ENCODE peak calls at places on chromosomes 2 and 18, in six cellular contexts. One of them, this sample, is unnamed.

GRCh38 chr2:179981085-179981484 is 26.0 kb downstream of the CWC22 start:
- DNase-seq in epithelial cell of esophagus: peak
- DNase-seq in thoracic aorta: no peak
- DNase-seq in lower leg skin: no peak
- DNase-seq in right lobe of liver: no peak
- DNase-seq in A549: no peak
- DNase-seq in this sample: peak

GRCh38 chr2:74944987-74945782 is 13.3 kb upstream of the POLE4 start:
- DNase-seq in right lobe of liver: no peak
- DNase-seq in epithelial cell of esophagus: no peak
- DNase-seq in lower leg skin: no peak
- DNase-seq in A549: no peak
- DNase-seq in thoracic aorta: no peak
- DNase-seq in this sample: peak

GRCh38 chr2:134338180-134338579 is 84.3 kb downstream of the MGAT5 start:
- DNase-seq in A549: no peak
- DNase-seq in right lobe of liver: no peak
- DNase-seq in lower leg skin: no peak
- DNase-seq in thoracic aorta: no peak
- DNase-seq in epithelial cell of esophagus: no peak
- DNase-seq in this sample: no peak

GRCh38 chr2:118177318-118177717 is 89.0 kb downstream of the INSIG2 start:
- DNase-seq in thoracic aorta: no peak
- DNase-seq in epithelial cell of esophagus: no peak
- DNase-seq in lower leg skin: no peak
- DNase-seq in right lobe of liver: peak
- DNase-seq in A549: no peak
- DNase-seq in this sample: no peak

GRCh38 chr2:69714024-69714423 is 27.9 kb upstream of the ANXA4 start:
- DNase-seq in A549: no peak
- DNase-seq in lower leg skin: peak
- DNase-seq in right lobe of liver: no peak
- DNase-seq in thoracic aorta: no peak
- DNase-seq in epithelial cell of esophagus: no peak
- DNase-seq in this sample: no peak

GRCh38 chr2:19846030-19846429 is 55.8 kb downstream of the TTC32 start:
- DNase-seq in thoracic aorta: no peak
- DNase-seq in right lobe of liver: no peak
- DNase-seq in epithelial cell of esophagus: peak
- DNase-seq in lower leg skin: peak
- DNase-seq in A549: peak
- DNase-seq in this sample: peak

GRCh38 chr2:40487592-40487991 is 35.7 kb upstream of the SLC8A1 start:
- DNase-seq in lower leg skin: no peak
- DNase-seq in thoracic aorta: no peak
- DNase-seq in epithelial cell of esophagus: no peak
- DNase-seq in A549: no peak
- DNase-seq in right lobe of liver: no peak
- DNase-seq in this sample: peak

GRCh38 chr2:40550085-40550484 is 98.2 kb upstream of the SLC8A1 start:
- DNase-seq in A549: no peak
- DNase-seq in thoracic aorta: no peak
- DNase-seq in lower leg skin: no peak
- DNase-seq in epithelial cell of esophagus: no peak
- DNase-seq in right lobe of liver: no peak
- DNase-seq in this sample: no peak

GRCh38 chr2:179410552-179411356 is 146.1 kb upstream of the SESTD1 start:
- DNase-seq in thoracic aorta: no peak
- DNase-seq in right lobe of liver: no peak
- DNase-seq in A549: peak
- DNase-seq in epithelial cell of esophagus: peak
- DNase-seq in lower leg skin: no peak
- DNase-seq in this sample: peak

GRCh38 chr18:73316513-73316912 is 448.7 kb upstream of the NETO1 start:
- DNase-seq in right lobe of liver: no peak
- DNase-seq in A549: no peak
- DNase-seq in lower leg skin: no peak
- DNase-seq in epithelial cell of esophagus: peak
- DNase-seq in thoracic aorta: no peak
- DNase-seq in this sample: peak

GRCh38 chr2:160890667-160891352 is 269.4 kb upstream of the TANK start:
- DNase-seq in epithelial cell of esophagus: no peak
- DNase-seq in right lobe of liver: no peak
- DNase-seq in A549: no peak
- DNase-seq in thoracic aorta: no peak
- DNase-seq in lower leg skin: no peak
- DNase-seq in this sample: no peak

GRCh38 chr18:7158201-7158600 is 40.6 kb upstream of the LAMA1 start:
- DNase-seq in right lobe of liver: no peak
- DNase-seq in epithelial cell of esophagus: peak
- DNase-seq in thoracic aorta: no peak
- DNase-seq in A549: no peak
- DNase-seq in lower leg skin: peak
- DNase-seq in this sample: peak

GRCh38 chr18:43571078-43571689 is 293.9 kb upstream of the SYT4 start:
- DNase-seq in right lobe of liver: no peak
- DNase-seq in epithelial cell of esophagus: peak
- DNase-seq in thoracic aorta: no peak
- DNase-seq in A549: peak
- DNase-seq in lower leg skin: no peak
- DNase-seq in this sample: peak

GRCh38 chr2:142758973-142759372 is 118.5 kb upstream of the KYNU start:
- DNase-seq in epithelial cell of esophagus: no peak
- DNase-seq in A549: no peak
- DNase-seq in lower leg skin: no peak
- DNase-seq in right lobe of liver: no peak
- DNase-seq in thoracic aorta: no peak
- DNase-seq in this sample: no peak

GRCh38 chr2:120520929-120521912 is 175.3 kb downstream of the INHBB start:
- DNase-seq in epithelial cell of esophagus: peak
- DNase-seq in A549: peak
- DNase-seq in thoracic aorta: no peak
- DNase-seq in lower leg skin: no peak
- DNase-seq in right lobe of liver: no peak
- DNase-seq in this sample: peak

GRCh38 chr2:170972508-170973224 is 43.6 kb downstream of the GORASP2 start:
- DNase-seq in epithelial cell of esophagus: no peak
- DNase-seq in lower leg skin: no peak
- DNase-seq in thoracic aorta: no peak
- DNase-seq in right lobe of liver: no peak
- DNase-seq in A549: no peak
- DNase-seq in this sample: no peak

GRCh38 chr2:28394997-28395333 is 2.3 kb downstream of the FOSL2 start:
- DNase-seq in epithelial cell of esophagus: no peak
- DNase-seq in lower leg skin: no peak
- DNase-seq in right lobe of liver: no peak
- DNase-seq in A549: no peak
- DNase-seq in thoracic aorta: no peak
- DNase-seq in this sample: no peak

GRCh38 chr2:167380555-167380954 is 492.3 kb downstream of the XIRP2 start:
- DNase-seq in thoracic aorta: no peak
- DNase-seq in lower leg skin: no peak
- DNase-seq in A549: no peak
- DNase-seq in right lobe of liver: no peak
- DNase-seq in epithelial cell of esophagus: no peak
- DNase-seq in this sample: no peak

GRCh38 chr2:102801098-102801718 is 39.4 kb downstream of the TMEM182 start:
- DNase-seq in thoracic aorta: no peak
- DNase-seq in right lobe of liver: no peak
- DNase-seq in A549: peak
- DNase-seq in lower leg skin: no peak
- DNase-seq in epithelial cell of esophagus: peak
- DNase-seq in this sample: peak

GRCh38 chr18:44321868-44322590 is 358.7 kb upstream of the SETBP1 start:
- DNase-seq in A549: no peak
- DNase-seq in epithelial cell of esophagus: no peak
- DNase-seq in right lobe of liver: no peak
- DNase-seq in lower leg skin: no peak
- DNase-seq in thoracic aorta: no peak
- DNase-seq in this sample: no peak

GRCh38 chr18:75810481-75810880 is 383.0 kb upstream of the SMIM21 start:
- DNase-seq in A549: no peak
- DNase-seq in lower leg skin: no peak
- DNase-seq in thoracic aorta: no peak
- DNase-seq in right lobe of liver: no peak
- DNase-seq in epithelial cell of esophagus: no peak
- DNase-seq in this sample: no peak

GRCh38 chr2:224983719-224984388 is 58.4 kb downstream of the DOCK10 start:
- DNase-seq in thoracic aorta: no peak
- DNase-seq in A549: no peak
- DNase-seq in lower leg skin: no peak
- DNase-seq in epithelial cell of esophagus: no peak
- DNase-seq in right lobe of liver: no peak
- DNase-seq in this sample: peak
- H3K4me3 ChIP-seq in thoracic aorta: peak
- H3K4me3 ChIP-seq in A549: no peak
- H3K4me3 ChIP-seq in lower leg skin: no peak
- H3K4me3 ChIP-seq in epithelial cell of esophagus: no peak
- H3K4me3 ChIP-seq in right lobe of liver: no peak
- H3K4me3 ChIP-seq in this sample: peak

GRCh38 chr18:78984941-78985784 is 5.5 kb downstream of the SALL3 start:
- DNase-seq in lower leg skin: peak
- DNase-seq in thoracic aorta: no peak
- DNase-seq in right lobe of liver: no peak
- DNase-seq in epithelial cell of esophagus: peak
- DNase-seq in A549: peak
- DNase-seq in this sample: peak
- TF ChIP-seq CTCF in lower leg skin: no peak
- TF ChIP-seq CTCF in thoracic aorta: no peak
- TF ChIP-seq CTCF in right lobe of liver: peak
- TF ChIP-seq CTCF in epithelial cell of esophagus: peak
- TF ChIP-seq CTCF in A549: no peak
- TF ChIP-seq CTCF in this sample: no peak

GRCh38 chr18:13465126-13465446 is 246.5 kb downstream of the LDLRAD4 start:
- DNase-seq in lower leg skin: no peak
- DNase-seq in epithelial cell of esophagus: no peak
- DNase-seq in thoracic aorta: no peak
- DNase-seq in A549: no peak
- DNase-seq in right lobe of liver: no peak
- DNase-seq in this sample: no peak

GRCh38 chr18:13462686-13463085 is 244.1 kb downstream of the LDLRAD4 start:
- DNase-seq in thoracic aorta: no peak
- DNase-seq in epithelial cell of esophagus: no peak
- DNase-seq in A549: no peak
- DNase-seq in lower leg skin: peak
- DNase-seq in right lobe of liver: no peak
- DNase-seq in this sample: no peak

GRCh38 chr18:13465476-13465875 is 246.9 kb downstream of the LDLRAD4 start:
- DNase-seq in lower leg skin: peak
- DNase-seq in epithelial cell of esophagus: no peak
- DNase-seq in A549: no peak
- DNase-seq in right lobe of liver: no peak
- DNase-seq in thoracic aorta: no peak
- DNase-seq in this sample: no peak

GRCh38 chr18:13463526-13463925 is 245.0 kb downstream of the LDLRAD4 start:
- DNase-seq in thoracic aorta: no peak
- DNase-seq in lower leg skin: peak
- DNase-seq in epithelial cell of esophagus: no peak
- DNase-seq in right lobe of liver: no peak
- DNase-seq in A549: no peak
- DNase-seq in this sample: no peak

GRCh38 chr18:13464432-13465125 is 246.0 kb downstream of the LDLRAD4 start:
- DNase-seq in lower leg skin: peak
- DNase-seq in right lobe of liver: peak
- DNase-seq in A549: no peak
- DNase-seq in thoracic aorta: no peak
- DNase-seq in epithelial cell of esophagus: no peak
- DNase-seq in this sample: peak
- H3K4me3 ChIP-seq in lower leg skin: no peak
- H3K4me3 ChIP-seq in right lobe of liver: no peak
- H3K4me3 ChIP-seq in A549: no peak
- H3K4me3 ChIP-seq in thoracic aorta: peak
- H3K4me3 ChIP-seq in epithelial cell of esophagus: no peak
- H3K4me3 ChIP-seq in this sample: no peak

GRCh38 chr18:77062518-77063003 is 70.0 kb downstream of the MBP start:
- DNase-seq in lower leg skin: peak
- DNase-seq in thoracic aorta: no peak
- DNase-seq in right lobe of liver: no peak
- DNase-seq in epithelial cell of esophagus: no peak
- DNase-seq in A549: no peak
- DNase-seq in this sample: peak

GRCh38 chr18:77061291-77061945 is 71.2 kb downstream of the MBP start:
- DNase-seq in lower leg skin: peak
- DNase-seq in right lobe of liver: no peak
- DNase-seq in epithelial cell of esophagus: no peak
- DNase-seq in A549: no peak
- DNase-seq in thoracic aorta: no peak
- DNase-seq in this sample: no peak

GRCh38 chr18:77059294-77059916 is 73.2 kb downstream of the MBP start:
- DNase-seq in right lobe of liver: no peak
- DNase-seq in thoracic aorta: no peak
- DNase-seq in epithelial cell of esophagus: peak
- DNase-seq in A549: peak
- DNase-seq in lower leg skin: peak
- DNase-seq in this sample: peak

GRCh38 chr18:77063256-77063655 is 69.3 kb downstream of the MBP start:
- DNase-seq in right lobe of liver: no peak
- DNase-seq in lower leg skin: peak
- DNase-seq in epithelial cell of esophagus: peak
- DNase-seq in thoracic aorta: no peak
- DNase-seq in A549: no peak
- DNase-seq in this sample: peak

GRCh38 chr18:77061946-77062517 is 70.6 kb downstream of the MBP start:
- DNase-seq in A549: no peak
- DNase-seq in epithelial cell of esophagus: peak
- DNase-seq in right lobe of liver: no peak
- DNase-seq in thoracic aorta: no peak
- DNase-seq in lower leg skin: peak
- DNase-seq in this sample: no peak
- TF ChIP-seq CTCF in A549: no peak
- TF ChIP-seq CTCF in epithelial cell of esophagus: peak
- TF ChIP-seq CTCF in right lobe of liver: no peak
- TF ChIP-seq CTCF in thoracic aorta: no peak
- TF ChIP-seq CTCF in lower leg skin: no peak
- TF ChIP-seq CTCF in this sample: no peak

This sample was measured in fibroblast of pulmonary artery.